ENCODE peak calls at places on chromosomes 4 and X, in eight cellular contexts. X is OCI-LY7, M is hepatocyte, S is sigmoid colon, E is psoas muscle, Y is upper lobe of left lung, W is transverse colon, R is uterus. U is an unnamed sample.
A peak's percentile ranks its signal among the peaks of the same experiment; 100 is the strongest.

GRCh38 chr4:187663076-187663475 is 332.5 kb upstream of the ZFP42 start:
- DNase-seq in M (no peak), Y (no peak), E (no peak), R (no peak), W (no peak), X (no peak), S (no peak), U (no peak)

GRCh38 chrX:80876877-80877276 is 67.2 kb upstream of the BRWD3 start:
- DNase-seq in S (no peak), E (no peak), R (no peak), M (peak; percentile 13), Y (no peak), X (peak; percentile 55), W (no peak), U (no peak)

GRCh38 chr4:71595576-71596108 is 188.2 kb downstream of the GC start:
- DNase-seq in X (no peak), M (no peak), E (no peak), R (no peak), S (no peak), W (no peak), Y (no peak), U (no peak)

GRCh38 chrX:73468376-73468775 is 21.5 kb downstream of the CDX4 start:
- DNase-seq in E (no peak), M (no peak), Y (no peak), W (no peak), S (no peak), X (no peak), R (no peak), U (no peak)

GRCh38 chr4:15907430-15907829 is 31.1 kb downstream of the FGFBP1 start:
- DNase-seq in X (no peak), W (no peak), E (no peak), Y (no peak), M (no peak), S (no peak), R (no peak), U (no peak)

GRCh38 chr4:8286719-8287355 is 17.3 kb downstream of the HTRA3 start:
- DNase-seq in S (peak; percentile 64), W (no peak), E (peak; percentile 35), R (no peak), Y (no peak), X (no peak), M (no peak), U (no peak)

GRCh38 chr4:65018313-65018712 is 609.1 kb upstream of the TECRL start:
- DNase-seq in S (no peak), W (no peak), Y (no peak), E (no peak), X (no peak), M (no peak), R (no peak), U (no peak)

GRCh38 chrX:42109428-42109827 is 186.1 kb upstream of the CASK start:
- DNase-seq in S (no peak), Y (no peak), W (no peak), R (no peak), M (no peak), X (peak; percentile 2), E (no peak), U (no peak)

GRCh38 chrX:44514272-44514671 is 28.4 kb downstream of the FUNDC1 start:
- DNase-seq in E (no peak), S (no peak), X (no peak), Y (no peak), R (no peak), W (no peak), M (no peak), U (no peak)

GRCh38 chr4:83316459-83317170 is 18.0 kb downstream of the HPSE start:
- DNase-seq in R (no peak), Y (peak; percentile 26), X (no peak), M (no peak), W (no peak), S (no peak), E (no peak), U (no peak)

GRCh38 chr4:16550488-16550980 is 324.3 kb upstream of the TAPT1 start:
- DNase-seq in Y (no peak), R (no peak), W (no peak), S (no peak), E (no peak), M (no peak), X (no peak), U (no peak)

GRCh38 chrX:132480581-132481203 is 8.1 kb downstream of the MBNL3 start:
- DNase-seq in E (no peak), Y (peak; percentile 47), R (peak; percentile 51), S (no peak), M (peak; percentile 34), X (peak; percentile 89), W (peak; percentile 64), U (peak; percentile 42)

GRCh38 chr4:118586357-118586790 is 98.8 kb upstream of the METTL14 start:
- DNase-seq in X (no peak), E (peak; percentile 59), M (no peak), Y (no peak), S (peak; percentile 77), W (no peak), R (no peak), U (no peak)

GRCh38 chr4:124206779-124207605 is 505.5 kb downstream of the ANKRD50 start:
- DNase-seq in M (peak; percentile 26), E (no peak), S (no peak), W (no peak), Y (no peak), R (no peak), X (no peak), U (no peak)

DNA sequence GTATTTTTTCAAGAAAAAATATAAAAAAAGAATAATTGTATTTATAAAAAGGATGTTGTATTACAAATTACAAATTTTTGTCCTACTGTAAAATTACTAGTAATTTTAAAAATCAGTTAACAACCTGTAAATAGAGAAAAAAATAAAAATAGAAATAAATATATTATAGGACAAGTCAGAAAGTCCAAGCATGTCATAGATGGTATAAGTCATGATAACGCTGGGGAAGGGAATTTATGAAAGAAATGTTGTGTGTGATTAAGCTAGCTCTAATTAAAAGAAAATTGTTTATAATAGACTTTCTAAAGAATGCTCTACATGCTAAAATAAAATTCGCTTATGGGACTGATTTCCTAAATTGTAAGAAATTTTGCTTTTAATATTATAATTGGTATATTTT is 2329.9 kb downstream of the ARAP2 start:
- DNase-seq in W (no peak), S (no peak), M (no peak), E (no peak), R (no peak), Y (no peak), X (no peak), U (no peak)
- H3K9me3 ChIP-seq in W (peaks cover 18% of the 10 kb centered on the region), S (no peaks in the 10 kb centered on the region), M (peaks cover 15% of the 10 kb centered on the region), E (no peaks in the 10 kb centered on the region), R (no peaks in the 10 kb centered on the region), Y (no peaks in the 10 kb centered on the region), X (peaks cover 5% of the 10 kb centered on the region), U (no peaks in the 10 kb centered on the region)

GRCh38 chr4:181958435-181958834 is 284.8 kb upstream of the TENM3 start:
- DNase-seq in R (no peak), M (no peak), S (no peak), E (no peak), X (no peak), Y (no peak), W (no peak), U (no peak)
- H3K27ac ChIP-seq in R (no peak overlapping the region), M (no peak overlapping the region), S (no peak overlapping the region), E (no peak overlapping the region), X (no peak overlapping the region), Y (no peak overlapping the region), W (no peak overlapping the region), U (no peak overlapping the region)

GRCh38 chr4:1978226-1978625 is 30.5 kb downstream of the NELFA start:
- DNase-seq in W (no peak), R (no peak), E (peak; percentile 24), X (no peak), Y (no peak), S (no peak), M (no peak), U (no peak)
- H3K36me3 ChIP-seq in W (peaks cover 8% of the 10 kb centered on the region), R (no peaks in the 10 kb centered on the region), E (peaks cover 83% of the 10 kb centered on the region), X (peaks cover 99% of the 10 kb centered on the region), Y (peaks cover 58% of the 10 kb centered on the region), S (peaks cover 32% of the 10 kb centered on the region), M (no peaks in the 10 kb centered on the region), U (peaks cover 89% of the 10 kb centered on the region)

GRCh38 chr4:1711055-1711905 is 839 bp downstream of the SLBP start:
- DNase-seq in E (peak; percentile 77), R (peak; percentile 37), Y (peak; percentile 69), S (peak; percentile 83), W (peak; percentile 63), M (peak; percentile 71), X (peak; percentile 59), U (peak; percentile 59)

GRCh38 chr4:1714303-1715001 is 2.3 kb upstream of the SLBP start:
- DNase-seq in W (no peak), S (no peak), R (no peak), E (no peak), X (peak; percentile 77), Y (no peak), M (no peak), U (no peak)

GRCh38 chr4:1712216-1713002 is at the start of gene SLBP:
- DNase-seq in S (peak; percentile 98), Y (peak; percentile 98), X (peak; percentile 98), E (peak; percentile 97), M (peak; percentile 97), W (peak; percentile 99), R (peak; percentile 94), U (peak; percentile 99)

GRCh38 chr4:1711906-1712215 is 258 bp downstream of the SLBP start:
- DNase-seq in W (no peak), S (no peak), E (no peak), M (no peak), Y (no peak), R (no peak), X (peak; percentile 56), U (no peak)

DNA sequence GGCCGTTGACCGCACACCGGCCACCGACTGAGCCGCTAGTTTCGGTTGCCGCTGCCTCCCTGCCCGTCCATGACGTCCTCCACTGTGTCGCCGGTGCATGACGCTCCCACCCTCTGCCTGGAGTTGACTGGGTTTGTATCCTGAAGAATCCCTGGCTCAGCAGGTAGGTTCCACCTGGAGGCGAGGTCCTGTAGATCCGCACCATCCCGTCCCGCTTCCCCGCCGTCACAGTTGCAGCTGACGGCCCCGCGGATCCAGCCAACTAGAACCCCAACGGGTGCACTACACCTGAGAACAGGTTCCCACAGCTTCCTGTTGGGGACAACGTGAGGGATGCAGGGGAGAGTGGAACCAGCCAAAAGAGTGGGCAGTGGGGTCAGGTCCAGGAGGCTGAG is 881 bp upstream of the SLBP start:
- DNase-seq in X (peak; percentile 50), S (no peak), M (no peak), W (no peak), R (no peak), Y (no peak), E (no peak), U (peak; percentile 41)
- H3K9me3 ChIP-seq in X (no peaks in the 10 kb centered on the region), S (no peaks in the 10 kb centered on the region), M (no peaks in the 10 kb centered on the region), W (no peaks in the 10 kb centered on the region), R (no peaks in the 10 kb centered on the region), Y (no peaks in the 10 kb centered on the region), E (no peaks in the 10 kb centered on the region), U (no peaks in the 10 kb centered on the region)

DNA sequence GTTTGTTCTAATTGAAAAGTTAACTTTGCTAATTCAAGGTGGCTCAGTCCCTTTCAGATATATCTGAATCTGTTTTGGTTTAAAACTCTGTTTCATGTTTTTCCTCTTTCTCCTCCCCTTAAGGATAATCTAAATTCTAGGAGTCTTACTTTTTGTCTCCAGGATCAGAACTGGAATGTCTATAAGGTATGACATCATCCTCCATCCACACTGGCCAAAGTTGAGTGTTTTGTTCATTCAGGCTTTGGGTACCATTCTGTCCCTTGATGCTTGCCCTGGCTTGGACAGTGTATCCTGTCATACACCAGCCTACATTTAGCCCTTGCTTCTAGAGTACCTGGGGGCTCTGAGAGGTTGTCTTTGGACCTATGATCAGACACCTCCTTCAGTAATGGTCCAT is 56.8 kb upstream of the ANTXR2 start:
- DNase-seq in R (no peak), S (no peak), M (no peak), Y (no peak), W (no peak), X (no peak), E (no peak), U (no peak)
- H3K27ac ChIP-seq in R (no peak overlapping the region), S (no peak overlapping the region), M (no peak overlapping the region), Y (no peak overlapping the region), W (no peak overlapping the region), X (no peak overlapping the region), E (no peak overlapping the region), U (no peak overlapping the region)